ENCODE peak calls at places on chromosome 19, in five cellular contexts. One of them, this sample, is unnamed. For H3K4me1 and H3K27me3, the result is how much of the 10 kb centered on the place peaks cover.

GRCh38 chr19:14048439-14049153 is 13.3 kb downstream of the PALM3 start:
- DNase-seq in gastrocnemius medialis: no peak
- DNase-seq in neural progenitor cell: peak
- DNase-seq in stomach: peak
- DNase-seq in prostate gland: no peak
- DNase-seq in this sample: peak

GRCh38 chr19:54201980-54202379 is 1.3 kb downstream of the RPS9 start:
- DNase-seq in neural progenitor cell: no peak
- DNase-seq in prostate gland: no peak
- DNase-seq in gastrocnemius medialis: no peak
- DNase-seq in stomach: no peak
- DNase-seq in this sample: no peak

GRCh38 chr19:48656840-48657474 is 11.0 kb upstream of the CA11 start:
- DNase-seq in prostate gland: no peak
- DNase-seq in gastrocnemius medialis: no peak
- DNase-seq in neural progenitor cell: no peak
- DNase-seq in stomach: no peak
- DNase-seq in this sample: peak

GRCh38 chr19:15320118-15320517 is 12.2 kb downstream of the BRD4 start:
- DNase-seq in prostate gland: no peak
- DNase-seq in stomach: no peak
- DNase-seq in neural progenitor cell: no peak
- DNase-seq in gastrocnemius medialis: no peak
- DNase-seq in this sample: no peak

GRCh38 chr19:55640577-55641375 is at the start of gene ZNF580:
- DNase-seq in gastrocnemius medialis: no peak
- DNase-seq in prostate gland: peak
- DNase-seq in neural progenitor cell: peak
- DNase-seq in stomach: peak
- DNase-seq in this sample: peak

GRCh38 chr19:39473443-39473960 is 7.1 kb upstream of the TIMM50 start:
- DNase-seq in gastrocnemius medialis: no peak
- DNase-seq in stomach: no peak
- DNase-seq in neural progenitor cell: no peak
- DNase-seq in prostate gland: no peak
- DNase-seq in this sample: no peak

GRCh38 chr19:45096700-45097099 is 3.7 kb downstream of the PPP1R37 start:
- DNase-seq in neural progenitor cell: no peak
- DNase-seq in gastrocnemius medialis: no peak
- DNase-seq in prostate gland: no peak
- DNase-seq in stomach: no peak
- DNase-seq in this sample: no peak

GRCh38 chr19:8391274-8392016 is 1.3 kb downstream of the RAB11B start:
- DNase-seq in stomach: peak
- DNase-seq in neural progenitor cell: no peak
- DNase-seq in prostate gland: no peak
- DNase-seq in gastrocnemius medialis: no peak
- DNase-seq in this sample: no peak

GRCh38 chr19:18419699-18420460 is 682 bp downstream of the SSBP4 start:
- DNase-seq in stomach: no peak
- DNase-seq in gastrocnemius medialis: no peak
- DNase-seq in prostate gland: no peak
- DNase-seq in neural progenitor cell: peak
- DNase-seq in this sample: peak

GRCh38 chr19:17324357-17325114 is 10.1 kb downstream of the ANO8 start:
- DNase-seq in gastrocnemius medialis: no peak
- DNase-seq in stomach: no peak
- DNase-seq in neural progenitor cell: no peak
- DNase-seq in prostate gland: no peak
- DNase-seq in this sample: no peak

GRCh38 chr19:18940791-18941627 is at the start of gene HOMER3:
- DNase-seq in prostate gland: peak
- DNase-seq in gastrocnemius medialis: peak
- DNase-seq in stomach: peak
- DNase-seq in neural progenitor cell: peak
- DNase-seq in this sample: peak

GRCh38 chr19:15374796-15375440 is 4.7 kb downstream of the AKAP8 start:
- DNase-seq in neural progenitor cell: no peak
- DNase-seq in prostate gland: no peak
- DNase-seq in stomach: no peak
- DNase-seq in gastrocnemius medialis: peak
- DNase-seq in this sample: no peak

GRCh38 chr19:45681391-45682015 is 10.2 kb downstream of the SNRPD2 start:
- DNase-seq in neural progenitor cell: peak
- DNase-seq in stomach: peak
- DNase-seq in gastrocnemius medialis: peak
- DNase-seq in prostate gland: peak
- DNase-seq in this sample: peak

GRCh38 chr19:7654401-7654800 is 14.4 kb upstream of the RETN start:
- DNase-seq in prostate gland: no peak
- DNase-seq in gastrocnemius medialis: no peak
- DNase-seq in neural progenitor cell: no peak
- DNase-seq in stomach: no peak
- DNase-seq in this sample: no peak

GRCh38 chr19:11208526-11209471 is 11.5 kb upstream of the KANK2 start:
- DNase-seq in gastrocnemius medialis: no peak
- DNase-seq in prostate gland: no peak
- DNase-seq in stomach: no peak
- DNase-seq in neural progenitor cell: no peak
- DNase-seq in this sample: peak

GRCh38 chr19:18596752-18597157 is 8.2 kb downstream of the REX1BD start:
- DNase-seq in prostate gland: no peak
- DNase-seq in stomach: peak
- DNase-seq in neural progenitor cell: peak
- DNase-seq in gastrocnemius medialis: no peak
- DNase-seq in this sample: peak

GRCh38 chr19:18895828-18896341 is at the start of gene CERS1:
- DNase-seq in gastrocnemius medialis: no peak
- DNase-seq in stomach: no peak
- DNase-seq in neural progenitor cell: peak
- DNase-seq in prostate gland: no peak
- DNase-seq in this sample: no peak

GRCh38 chr19:49663224-49663623 is 2.4 kb downstream of the IRF3 start:
- DNase-seq in neural progenitor cell: no peak
- DNase-seq in stomach: no peak
- DNase-seq in prostate gland: no peak
- DNase-seq in gastrocnemius medialis: no peak
- DNase-seq in this sample: no peak

GRCh38 chr19:47514151-47514868 is 553 bp downstream of the NAPA start:
- DNase-seq in neural progenitor cell: peak
- DNase-seq in prostate gland: no peak
- DNase-seq in gastrocnemius medialis: no peak
- DNase-seq in stomach: peak
- DNase-seq in this sample: no peak

GRCh38 chr19:46442808-46443450 is 14.2 kb upstream of the PNMA8C start:
- DNase-seq in prostate gland: peak
- DNase-seq in gastrocnemius medialis: no peak
- DNase-seq in neural progenitor cell: no peak
- DNase-seq in stomach: peak
- DNase-seq in this sample: no peak

GRCh38 chr19:41219924-41220567 is 1.0 kb downstream of the AXL start:
- DNase-seq in prostate gland: no peak
- DNase-seq in gastrocnemius medialis: no peak
- DNase-seq in neural progenitor cell: peak
- DNase-seq in stomach: no peak
- DNase-seq in this sample: peak

GRCh38 chr19:42279148-42279901 is 10.3 kb downstream of the CIC start:
- DNase-seq in prostate gland: no peak
- DNase-seq in stomach: no peak
- DNase-seq in neural progenitor cell: no peak
- DNase-seq in gastrocnemius medialis: no peak
- DNase-seq in this sample: no peak

GRCh38 chr19:44748426-44749254 is at the start of gene BCL3:
- DNase-seq in gastrocnemius medialis: no peak
- DNase-seq in stomach: peak
- DNase-seq in neural progenitor cell: peak
- DNase-seq in prostate gland: peak
- DNase-seq in this sample: peak

GRCh38 chr19:46875657-46876056 is 14.9 kb downstream of the ARHGAP35 start:
- DNase-seq in gastrocnemius medialis: no peak
- DNase-seq in stomach: no peak
- DNase-seq in prostate gland: no peak
- DNase-seq in neural progenitor cell: no peak
- DNase-seq in this sample: no peak

GRCh38 chr19:41951686-41952172 is 7.4 kb downstream of the RABAC1 start:
- DNase-seq in stomach: peak
- DNase-seq in gastrocnemius medialis: peak
- DNase-seq in prostate gland: peak
- DNase-seq in neural progenitor cell: peak
- DNase-seq in this sample: peak

GRCh38 chr19:49949735-49950589 is 11.0 kb downstream of the SIGLEC11 start:
- DNase-seq in prostate gland: no peak
- DNase-seq in gastrocnemius medialis: no peak
- DNase-seq in stomach: no peak
- DNase-seq in neural progenitor cell: no peak
- DNase-seq in this sample: no peak

GRCh38 chr19:8618751-8619150 is 8.2 kb upstream of the ADAMTS10 start:
- DNase-seq in prostate gland: no peak
- DNase-seq in gastrocnemius medialis: no peak
- DNase-seq in neural progenitor cell: no peak
- DNase-seq in stomach: no peak
- DNase-seq in this sample: no peak

GRCh38 chr19:508204-509150 is 1.2 kb downstream of the TPGS1 start:
- DNase-seq in neural progenitor cell: no peak
- DNase-seq in stomach: no peak
- DNase-seq in gastrocnemius medialis: no peak
- DNase-seq in prostate gland: no peak
- DNase-seq in this sample: no peak

GRCh38 chr19:29622191-29623070 is 16.3 kb downstream of the POP4 start:
- DNase-seq in gastrocnemius medialis: no peak
- DNase-seq in prostate gland: no peak
- DNase-seq in stomach: no peak
- DNase-seq in neural progenitor cell: peak
- DNase-seq in this sample: peak

GRCh38 chr19:18735324-18735723 is 51.8 kb downstream of the CRTC1 start:
- DNase-seq in prostate gland: no peak
- DNase-seq in stomach: no peak
- DNase-seq in gastrocnemius medialis: no peak
- DNase-seq in neural progenitor cell: no peak
- DNase-seq in this sample: peak

GRCh38 chr19:17246681-17247425 is 1.1 kb upstream of the NR2F6 start:
- DNase-seq in prostate gland: no peak
- DNase-seq in stomach: peak
- DNase-seq in neural progenitor cell: no peak
- DNase-seq in gastrocnemius medialis: no peak
- DNase-seq in this sample: no peak

GRCh38 chr19:53195265-53195879 is 2.2 kb upstream of the ZNF665 start:
- DNase-seq in neural progenitor cell: peak
- DNase-seq in prostate gland: peak
- DNase-seq in gastrocnemius medialis: peak
- DNase-seq in stomach: peak
- DNase-seq in this sample: peak

GRCh38 chr19:53192771-53193533 is at the start of gene ZNF665:
- DNase-seq in stomach: peak
- DNase-seq in neural progenitor cell: peak
- DNase-seq in prostate gland: peak
- DNase-seq in gastrocnemius medialis: peak
- DNase-seq in this sample: peak

GRCh38 chr19:53196777-53197396 is 3.7 kb upstream of the ZNF665 start:
- DNase-seq in prostate gland: peak
- DNase-seq in neural progenitor cell: peak
- DNase-seq in gastrocnemius medialis: peak
- DNase-seq in stomach: peak
- DNase-seq in this sample: peak

GRCh38 chr19:53190253-53190652 is 2.9 kb downstream of the ZNF665 start:
- DNase-seq in gastrocnemius medialis: no peak
- DNase-seq in prostate gland: no peak
- DNase-seq in stomach: no peak
- DNase-seq in neural progenitor cell: no peak
- DNase-seq in this sample: no peak

GRCh38 chr19:53193534-53194222 is 520 bp upstream of the ZNF665 start:
- DNase-seq in gastrocnemius medialis: no peak
- DNase-seq in prostate gland: no peak
- DNase-seq in stomach: no peak
- DNase-seq in neural progenitor cell: no peak
- DNase-seq in this sample: no peak
- H3K27ac ChIP-seq in gastrocnemius medialis: no peak
- H3K27ac ChIP-seq in prostate gland: no peak
- H3K27ac ChIP-seq in stomach: peak
- H3K27ac ChIP-seq in neural progenitor cell: no peak
- H3K27ac ChIP-seq in this sample: no peak

GRCh38 chr19:33291623-33292534 is 10.5 kb downstream of the CEBPA start:
- DNase-seq in neural progenitor cell: no peak
- DNase-seq in gastrocnemius medialis: no peak
- DNase-seq in prostate gland: no peak
- DNase-seq in stomach: no peak
- DNase-seq in this sample: peak

GRCh38 chr19:33292595-33293254 is 9.6 kb downstream of the CEBPA start:
- DNase-seq in gastrocnemius medialis: peak
- DNase-seq in prostate gland: peak
- DNase-seq in stomach: no peak
- DNase-seq in neural progenitor cell: no peak
- DNase-seq in this sample: peak

GRCh38 chr19:33289261-33289660 is 13.1 kb downstream of the CEBPA start:
- DNase-seq in stomach: no peak
- DNase-seq in neural progenitor cell: no peak
- DNase-seq in prostate gland: no peak
- DNase-seq in gastrocnemius medialis: no peak
- DNase-seq in this sample: no peak

GRCh38 chr19:33290082-33290815 is 12.1 kb downstream of the CEBPA start:
- DNase-seq in prostate gland: no peak
- DNase-seq in neural progenitor cell: no peak
- DNase-seq in gastrocnemius medialis: no peak
- DNase-seq in stomach: no peak
- DNase-seq in this sample: no peak

GRCh38 chr19:33290956-33291622 is 11.2 kb downstream of the CEBPA start:
- DNase-seq in stomach: no peak
- DNase-seq in neural progenitor cell: no peak
- DNase-seq in prostate gland: no peak
- DNase-seq in gastrocnemius medialis: no peak
- DNase-seq in this sample: no peak
- H3K4me1 ChIP-seq in stomach: under half
- H3K4me1 ChIP-seq in neural progenitor cell: under half
- H3K4me1 ChIP-seq in prostate gland: under half
- H3K4me1 ChIP-seq in gastrocnemius medialis: under half
- H3K4me1 ChIP-seq in this sample: under half

GRCh38 chr19:31347356-31347755 is 1.9 kb downstream of the TSHZ3 start:
- DNase-seq in prostate gland: no peak
- DNase-seq in neural progenitor cell: no peak
- DNase-seq in gastrocnemius medialis: no peak
- DNase-seq in stomach: no peak
- DNase-seq in this sample: no peak
- H3K27me3 ChIP-seq in prostate gland: under half
- H3K27me3 ChIP-seq in neural progenitor cell: half or more
- H3K27me3 ChIP-seq in gastrocnemius medialis: under half
- H3K27me3 ChIP-seq in stomach: under half
- H3K27me3 ChIP-seq in this sample: under half

DNA sequence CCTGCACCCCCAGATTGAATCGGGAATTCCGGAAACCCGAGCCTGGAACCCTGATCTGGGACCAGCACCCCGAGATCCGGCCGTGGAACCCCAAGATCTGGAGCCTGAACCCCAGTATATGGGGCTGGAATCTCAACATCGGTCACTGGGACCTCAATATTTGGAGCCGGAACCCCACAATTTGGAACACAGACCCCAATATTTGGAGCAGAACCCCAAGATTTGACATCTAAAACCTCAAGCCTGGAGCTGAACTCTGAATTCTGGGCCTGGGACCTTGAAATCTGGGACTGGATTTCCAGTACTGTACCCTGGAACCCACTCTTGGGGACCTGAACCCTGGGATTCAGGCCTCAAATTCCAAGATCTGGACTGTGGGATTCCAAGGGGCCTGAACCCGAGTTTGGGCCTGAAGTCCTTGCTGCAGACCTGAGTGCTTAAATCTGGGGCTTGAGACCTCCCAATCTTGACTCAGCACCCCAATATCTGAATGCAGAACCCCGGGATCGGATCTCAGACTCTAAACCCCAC is 629 bp downstream of the LRFN3 start:
- DNase-seq in stomach: no peak
- DNase-seq in prostate gland: no peak
- DNase-seq in gastrocnemius medialis: no peak
- DNase-seq in neural progenitor cell: no peak
- DNase-seq in this sample: no peak
- H3K27ac ChIP-seq in stomach: peak
- H3K27ac ChIP-seq in prostate gland: peak
- H3K27ac ChIP-seq in gastrocnemius medialis: peak
- H3K27ac ChIP-seq in neural progenitor cell: no peak
- H3K27ac ChIP-seq in this sample: no peak

This sample was measured in SJCRH30.